ENCODE peak calls at places on chromosomes 2 and 18, in six cellular contexts. One of them, this sample, is unnamed.
A peak's percentile ranks its signal among the peaks of the same experiment; 100 is the strongest.

GRCh38 chr2:203861197-203861596 is 6.4 kb upstream of the CTLA4 start:
- ATAC-seq in GM12878: no peak
- ATAC-seq in A549: no peak
- ATAC-seq in HepG2: no peak
- ATAC-seq in upper lobe of left lung: no peak
- ATAC-seq in K562: no peak
- ATAC-seq in this sample: no peak

GRCh38 chr18:79628416-79629248 is 51.0 kb upstream of the CTDP1 start:
- ATAC-seq in GM12878: no peak
- ATAC-seq in A549: no peak
- ATAC-seq in HepG2: no peak
- ATAC-seq in upper lobe of left lung: no peak
- ATAC-seq in K562: no peak
- ATAC-seq in this sample: no peak

GRCh38 chr2:172969171-172969570 is 106.5 kb upstream of the MAP3K20 start:
- ATAC-seq in GM12878: no peak
- ATAC-seq in A549: no peak
- ATAC-seq in HepG2: no peak
- ATAC-seq in upper lobe of left lung: no peak
- ATAC-seq in K562: no peak
- ATAC-seq in this sample: no peak

GRCh38 chr18:28040720-28041119 is 136.2 kb downstream of the CDH2 start:
- ATAC-seq in GM12878: no peak
- ATAC-seq in A549: no peak
- ATAC-seq in HepG2: no peak
- ATAC-seq in upper lobe of left lung: no peak
- ATAC-seq in K562: no peak
- ATAC-seq in this sample: no peak

GRCh38 chr2:238103465-238104070 is 3.4 kb downstream of the ESPNL start:
- ATAC-seq in GM12878: no peak
- ATAC-seq in A549: no peak
- ATAC-seq in HepG2: no peak
- ATAC-seq in upper lobe of left lung: no peak
- ATAC-seq in K562: no peak
- ATAC-seq in this sample: no peak

GRCh38 chr2:142472382-142472781 is 341.6 kb upstream of the LRP1B start:
- ATAC-seq in GM12878: no peak
- ATAC-seq in A549: no peak
- ATAC-seq in HepG2: peak; percentile 83
- ATAC-seq in upper lobe of left lung: no peak
- ATAC-seq in K562: no peak
- ATAC-seq in this sample: no peak

GRCh38 chr2:63886445-63886844 is 44.7 kb downstream of the UGP2 start:
- ATAC-seq in GM12878: no peak
- ATAC-seq in A549: no peak
- ATAC-seq in HepG2: no peak
- ATAC-seq in upper lobe of left lung: no peak
- ATAC-seq in K562: no peak
- ATAC-seq in this sample: no peak

GRCh38 chr2:134949966-134950708 is 31.5 kb downstream of the CCNT2 start:
- ATAC-seq in GM12878: no peak
- ATAC-seq in A549: no peak
- ATAC-seq in HepG2: no peak
- ATAC-seq in upper lobe of left lung: no peak
- ATAC-seq in K562: no peak
- ATAC-seq in this sample: no peak

GRCh38 chr2:15780912-15781574 is 159.3 kb upstream of the MYCN start:
- ATAC-seq in GM12878: peak; percentile 41
- ATAC-seq in A549: peak; percentile 50
- ATAC-seq in HepG2: peak; percentile 81
- ATAC-seq in upper lobe of left lung: peak; percentile 2
- ATAC-seq in K562: peak; percentile 83
- ATAC-seq in this sample: no peak

GRCh38 chr2:149064365-149064841 is 25.9 kb downstream of the LYPD6B start:
- ATAC-seq in GM12878: no peak
- ATAC-seq in A549: no peak
- ATAC-seq in HepG2: no peak
- ATAC-seq in upper lobe of left lung: no peak
- ATAC-seq in K562: no peak
- ATAC-seq in this sample: no peak

GRCh38 chr2:202530038-202530437 is 104.7 kb upstream of the FAM117B start:
- ATAC-seq in GM12878: no peak
- ATAC-seq in A549: no peak
- ATAC-seq in HepG2: no peak
- ATAC-seq in upper lobe of left lung: no peak
- ATAC-seq in K562: no peak
- ATAC-seq in this sample: no peak

GRCh38 chr2:101012706-101013181 is 10.7 kb downstream of the RPL31 start:
- ATAC-seq in GM12878: no peak
- ATAC-seq in A549: peak; percentile 31
- ATAC-seq in HepG2: no peak
- ATAC-seq in upper lobe of left lung: no peak
- ATAC-seq in K562: no peak
- ATAC-seq in this sample: no peak

GRCh38 chr2:217622205-217622621 is 380.6 kb downstream of the TNS1 start:
- ATAC-seq in GM12878: no peak
- ATAC-seq in A549: no peak
- ATAC-seq in HepG2: peak; percentile 96
- ATAC-seq in upper lobe of left lung: peak; percentile 49
- ATAC-seq in K562: no peak
- ATAC-seq in this sample: peak; percentile 56

GRCh38 chr2:29528891-29529520 is 392.4 kb downstream of the ALK start:
- ATAC-seq in GM12878: no peak
- ATAC-seq in A549: peak; percentile 15
- ATAC-seq in HepG2: no peak
- ATAC-seq in upper lobe of left lung: peak; percentile 48
- ATAC-seq in K562: no peak
- ATAC-seq in this sample: no peak

GRCh38 chr2:63842149-63843061 is 709 bp downstream of the UGP2 start:
- ATAC-seq in GM12878: no peak
- ATAC-seq in A549: no peak
- ATAC-seq in HepG2: peak; percentile 1
- ATAC-seq in upper lobe of left lung: no peak
- ATAC-seq in K562: peak; percentile 25
- ATAC-seq in this sample: no peak

GRCh38 chr2:99337164-99337930 is at the start of gene EIF5B:
- ATAC-seq in GM12878: peak; percentile 87
- ATAC-seq in A549: peak; percentile 86
- ATAC-seq in HepG2: peak; percentile 92
- ATAC-seq in upper lobe of left lung: peak; percentile 97
- ATAC-seq in K562: peak; percentile 89
- ATAC-seq in this sample: peak; percentile 85

GRCh38 chr2:48440103-48440390 is 89.9 kb upstream of the STON1 start:
- ATAC-seq in GM12878: no peak
- ATAC-seq in A549: no peak
- ATAC-seq in HepG2: no peak
- ATAC-seq in upper lobe of left lung: peak; percentile 5
- ATAC-seq in K562: no peak
- ATAC-seq in this sample: no peak

GRCh38 chr2:171523339-171523931 is 1.2 kb downstream of the CYBRD1 start:
- ATAC-seq in GM12878: peak; percentile 57
- ATAC-seq in A549: peak; percentile 71
- ATAC-seq in HepG2: peak; percentile 81
- ATAC-seq in upper lobe of left lung: peak; percentile 81
- ATAC-seq in K562: peak; percentile 72
- ATAC-seq in this sample: peak; percentile 75

GRCh38 chr18:12628706-12629702 is 28.9 kb downstream of the SPIRE1 start:
- ATAC-seq in GM12878: no peak
- ATAC-seq in A549: no peak
- ATAC-seq in HepG2: no peak
- ATAC-seq in upper lobe of left lung: no peak
- ATAC-seq in K562: no peak
- ATAC-seq in this sample: no peak

GRCh38 chr2:241640165-241640795 is 2.8 kb downstream of the ATG4B start:
- ATAC-seq in GM12878: no peak
- ATAC-seq in A549: no peak
- ATAC-seq in HepG2: no peak
- ATAC-seq in upper lobe of left lung: no peak
- ATAC-seq in K562: no peak
- ATAC-seq in this sample: no peak

GRCh38 chr2:125745514-125745913 is 910.4 kb upstream of the GYPC start:
- ATAC-seq in GM12878: peak; percentile 74
- ATAC-seq in A549: no peak
- ATAC-seq in HepG2: peak; percentile 94
- ATAC-seq in upper lobe of left lung: no peak
- ATAC-seq in K562: peak; percentile 47
- ATAC-seq in this sample: no peak

DNA sequence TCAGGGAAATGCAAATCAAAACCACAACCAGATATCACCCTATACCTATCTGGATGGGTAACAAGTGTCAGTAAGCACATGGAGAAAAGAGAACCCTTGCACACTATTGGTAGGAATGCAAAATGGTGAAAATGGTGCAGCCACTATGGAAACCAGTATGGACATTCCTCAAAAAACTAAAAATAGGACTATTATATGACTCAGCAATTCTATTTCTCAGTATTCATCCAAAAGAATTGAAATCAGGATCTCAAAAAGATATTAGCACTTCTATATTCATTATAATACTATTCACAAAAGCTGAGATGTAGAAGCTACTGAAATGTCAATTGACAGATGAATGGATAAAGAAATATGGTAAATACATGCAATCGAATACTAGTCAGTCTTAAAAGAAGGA is 491.1 kb upstream of the MYT1L start:
- ATAC-seq in GM12878: no peak
- ATAC-seq in A549: no peak
- ATAC-seq in HepG2: no peak
- ATAC-seq in upper lobe of left lung: no peak
- ATAC-seq in K562: no peak
- ATAC-seq in this sample: no peak
- TF ChIP-seq EP300 in GM12878: no peak
- TF ChIP-seq EP300 in A549: no peak
- TF ChIP-seq EP300 in HepG2: no peak
- TF ChIP-seq EP300 in upper lobe of left lung: no peak
- TF ChIP-seq EP300 in K562: no peak
- TF ChIP-seq EP300 in this sample: no peak

DNA sequence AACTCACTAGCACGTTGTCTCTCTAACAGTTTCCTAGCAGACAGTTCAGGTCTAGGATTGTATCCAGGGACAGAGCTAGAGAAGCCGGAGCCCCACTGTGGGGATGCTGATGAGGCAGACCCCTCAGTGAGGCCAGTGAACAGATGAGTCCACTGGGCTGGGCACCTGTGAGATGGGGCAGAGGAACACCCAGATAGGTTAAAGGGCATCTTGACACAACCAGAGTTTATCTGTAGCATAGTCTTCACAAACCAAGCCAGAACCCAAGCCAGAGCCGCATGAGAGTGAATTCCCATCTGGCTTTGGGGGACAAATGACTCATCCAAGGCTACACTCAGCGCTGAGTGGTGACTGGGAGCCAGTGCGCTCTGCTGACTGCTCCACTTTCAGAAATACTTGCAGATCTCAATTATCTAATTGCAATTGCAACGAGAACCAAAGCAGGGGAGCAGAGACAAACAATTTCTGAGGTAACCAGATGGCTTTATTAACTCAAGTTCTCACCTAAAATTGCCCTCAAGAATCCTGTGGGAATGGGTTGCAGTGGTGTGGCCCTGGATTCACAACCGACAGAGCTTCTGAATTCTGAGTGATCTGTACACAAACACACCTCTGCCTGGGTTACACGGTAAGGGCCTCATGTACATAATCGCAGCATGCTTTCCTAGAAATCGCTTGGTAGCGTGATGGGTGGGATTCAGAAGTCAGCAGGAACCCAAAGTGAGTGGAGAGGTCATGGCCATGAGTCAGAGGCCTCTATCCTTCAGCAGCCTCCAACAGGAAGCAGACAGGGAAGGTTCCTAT is 48.7 kb upstream of the MSH2 start:
- ATAC-seq in GM12878: no peak
- ATAC-seq in A549: peak; percentile 93
- ATAC-seq in HepG2: peak; percentile 87
- ATAC-seq in upper lobe of left lung: peak; percentile 56
- ATAC-seq in K562: peak; percentile 88
- ATAC-seq in this sample: no peak
- TF ChIP-seq EP300 in GM12878: no peak
- TF ChIP-seq EP300 in A549: no peak
- TF ChIP-seq EP300 in HepG2: no peak
- TF ChIP-seq EP300 in upper lobe of left lung: no peak
- TF ChIP-seq EP300 in K562: peak; percentile 27
- TF ChIP-seq EP300 in this sample: no peak

GRCh38 chr2:109171444-109172334 is 42.7 kb downstream of the SH3RF3 start:
- ATAC-seq in GM12878: no peak
- ATAC-seq in A549: peak; percentile 43
- ATAC-seq in HepG2: no peak
- ATAC-seq in upper lobe of left lung: peak; percentile 79
- ATAC-seq in K562: peak; percentile 38
- ATAC-seq in this sample: peak; percentile 86
- TF ChIP-seq EP300 in GM12878: no peak
- TF ChIP-seq EP300 in A549: no peak
- TF ChIP-seq EP300 in HepG2: no peak
- TF ChIP-seq EP300 in upper lobe of left lung: no peak
- TF ChIP-seq EP300 in K562: no peak
- TF ChIP-seq EP300 in this sample: no peak

GRCh38 chr18:53862921-53863320 is 361.5 kb downstream of the MBD2 start:
- ATAC-seq in GM12878: no peak
- ATAC-seq in A549: no peak
- ATAC-seq in HepG2: no peak
- ATAC-seq in upper lobe of left lung: no peak
- ATAC-seq in K562: no peak
- ATAC-seq in this sample: no peak
- TF ChIP-seq EP300 in GM12878: no peak
- TF ChIP-seq EP300 in A549: no peak
- TF ChIP-seq EP300 in HepG2: no peak
- TF ChIP-seq EP300 in upper lobe of left lung: no peak
- TF ChIP-seq EP300 in K562: no peak
- TF ChIP-seq EP300 in this sample: no peak

GRCh38 chr2:157036715-157037114 is 220.8 kb upstream of the GALNT5 start:
- ATAC-seq in GM12878: no peak
- ATAC-seq in A549: no peak
- ATAC-seq in HepG2: no peak
- ATAC-seq in upper lobe of left lung: no peak
- ATAC-seq in K562: no peak
- ATAC-seq in this sample: no peak

DNA sequence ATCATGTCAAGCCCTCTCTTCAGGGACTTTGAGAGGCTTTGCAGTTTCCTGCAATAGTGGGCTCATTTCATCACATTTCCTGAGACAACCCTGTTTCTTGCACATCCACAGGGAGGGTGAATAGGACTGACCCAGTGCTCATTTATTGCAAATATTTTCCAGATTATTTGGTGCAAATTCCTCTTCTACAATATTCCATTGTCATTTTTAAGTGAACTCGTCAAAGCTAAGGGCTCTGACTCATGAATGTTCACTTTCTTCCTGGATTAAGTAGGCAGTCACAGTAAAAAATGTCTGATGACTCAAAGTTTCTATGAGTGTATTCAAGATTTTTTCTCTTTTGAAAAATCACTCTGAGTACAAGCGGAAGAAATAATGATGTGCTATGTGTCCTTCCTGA is 225.5 kb upstream of the GALNT5 start:
- ATAC-seq in GM12878: no peak
- ATAC-seq in A549: peak; percentile 97
- ATAC-seq in HepG2: no peak
- ATAC-seq in upper lobe of left lung: peak; percentile 43
- ATAC-seq in K562: no peak
- ATAC-seq in this sample: peak; percentile 80
- TF ChIP-seq EP300 in GM12878: no peak
- TF ChIP-seq EP300 in A549: peak; percentile 24
- TF ChIP-seq EP300 in HepG2: no peak
- TF ChIP-seq EP300 in upper lobe of left lung: no peak
- TF ChIP-seq EP300 in K562: no peak
- TF ChIP-seq EP300 in this sample: peak; percentile 35